ENCODE peak calls at places on chromosomes 1 and 21, in four cellular contexts. V is OCI-LY7, E is neural progenitor cell, G is GM23338. D is an unnamed sample.

GRCh38 chr1:191206808-191207207 is 729.1 kb upstream of the BRINP3 start:
- DNase-seq in V (no peak), E (no peak), G (no peak), D (no peak)

GRCh38 chr1:89271616-89272015 is 1.0 kb downstream of the GBP5 start:
- DNase-seq in V (no peak), E (no peak), G (no peak), D (peak)

GRCh38 chr1:31904339-31905092 is 33.7 kb downstream of the PTP4A2 start:
- DNase-seq in V (no peak), E (no peak), G (no peak), D (no peak)

GRCh38 chr1:193533883-193534282 is 347.5 kb upstream of the B3GALT2 start:
- DNase-seq in V (no peak), E (no peak), G (no peak), D (no peak)

GRCh38 chr1:169974067-169974466 is 80.4 kb upstream of the SCYL3 start:
- DNase-seq in V (no peak), E (no peak), G (no peak), D (no peak)

GRCh38 chr1:31575373-31576140 is 758 bp upstream of the TINAGL1 start:
- DNase-seq in V (no peak), E (peak), G (peak), D (no peak)

GRCh38 chr1:3273447-3273846 is 181.0 kb upstream of the ARHGEF16 start:
- DNase-seq in V (no peak), E (no peak), G (no peak), D (no peak)

GRCh38 chr1:207691814-207692213 is 46.9 kb downstream of the CR1L start:
- DNase-seq in V (no peak), E (no peak), G (no peak), D (peak)

GRCh38 chr1:169163059-169163458 is 56.6 kb downstream of the ATP1B1 start:
- DNase-seq in V (no peak), E (no peak), G (no peak), D (no peak)

GRCh38 chr21:44532165-44532564 is 7.8 kb downstream of the KRTAP10-1 start:
- DNase-seq in V (no peak), E (no peak), G (no peak), D (no peak)

GRCh38 chr21:44530903-44531605 is 8.9 kb downstream of the KRTAP10-1 start:
- DNase-seq in V (no peak), E (no peak), G (no peak), D (no peak)

GRCh38 chr21:44530221-44530902 is 9.6 kb downstream of the KRTAP10-1 start:
- DNase-seq in V (no peak), E (no peak), G (no peak), D (no peak)

GRCh38 chr21:44532712-44533111 is 7.3 kb downstream of the KRTAP10-1 start:
- DNase-seq in V (no peak), E (no peak), G (no peak), D (no peak)

GRCh38 chr21:44531606-44532128 is 8.3 kb downstream of the KRTAP10-1 start:
- DNase-seq in V (no peak), E (no peak), G (no peak), D (no peak)
- TF ChIP-seq EZH2phosphoT487 in V (no peak), E (no peak), G (no peak), D (no peak)

DNA sequence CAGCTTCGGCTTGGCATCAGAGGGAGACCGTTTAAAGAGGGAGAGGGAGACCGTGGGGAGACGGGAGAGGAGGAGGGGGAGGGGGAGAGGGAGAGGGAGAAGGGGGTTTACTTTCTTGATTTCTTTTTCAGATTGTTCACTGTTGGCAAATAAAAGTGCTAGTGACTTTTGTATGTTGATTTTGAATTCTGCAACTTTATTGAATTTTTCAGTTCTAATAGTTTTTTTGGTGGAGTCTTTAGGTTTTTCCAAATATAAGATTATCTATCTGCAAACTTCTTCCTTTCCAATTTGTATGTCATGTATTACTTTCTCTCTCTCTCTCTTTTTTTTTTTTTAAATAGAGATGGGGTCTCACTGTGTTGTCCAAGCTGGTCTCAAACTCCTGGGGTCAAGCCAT is 104.0 kb downstream of the PPP1R12B start:
- DNase-seq in V (no peak), E (no peak), G (no peak), D (no peak)
- H3K4me2 ChIP-seq in V (no peak), E (no peak), G (no peak), D (no peak)

DNA sequence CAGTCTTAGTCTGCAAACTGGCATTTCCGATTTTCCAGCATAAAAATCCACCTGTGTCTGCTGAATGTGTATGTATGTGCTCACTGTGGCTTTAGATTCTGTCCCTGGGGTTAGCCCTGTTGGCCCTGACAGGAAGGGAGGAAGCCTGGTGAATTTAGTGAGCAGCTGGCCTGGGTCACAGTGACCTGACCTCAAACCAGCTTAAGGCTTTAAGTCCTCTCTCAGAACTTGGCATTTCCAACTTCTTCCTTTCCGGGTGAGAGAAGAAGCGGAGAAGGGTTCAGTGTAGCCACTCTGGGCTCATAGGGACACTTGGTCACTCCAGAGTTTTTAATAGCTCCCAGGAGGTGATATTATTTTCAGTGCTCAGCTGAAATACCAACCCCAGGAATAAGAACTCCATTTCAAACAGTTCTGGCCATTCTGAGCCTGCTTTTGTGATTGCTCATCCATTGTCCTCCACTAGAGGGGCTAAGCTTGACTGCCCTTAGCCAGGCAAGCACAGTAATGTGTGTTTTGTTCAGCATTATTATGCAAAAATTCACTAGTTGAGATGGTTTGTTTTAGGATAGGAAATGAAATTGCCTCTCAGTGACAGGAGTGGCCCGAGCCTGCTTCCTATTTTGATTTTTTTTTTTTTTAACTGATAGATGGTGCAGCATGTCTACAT is 2.5 kb upstream of the OLFML3 start:
- DNase-seq in V (peak), E (peak), G (peak), D (peak)
- H3K27ac ChIP-seq in V (no peak), E (peak), G (peak), D (peak)

GRCh38 chr1:225573216-225573615 is 79.7 kb downstream of the ENAH start:
- DNase-seq in V (no peak), E (no peak), G (no peak), D (no peak)
- TF ChIP-seq EZH2phosphoT487 in V (no peak), E (no peak), G (no peak), D (no peak)

GRCh38 chr1:116066868-116067563 is 44.2 kb upstream of the MAB21L3 start:
- DNase-seq in V (no peak), E (no peak), G (no peak), D (peak)
- H3K4me2 ChIP-seq in V (no peak), E (no peak), G (no peak), D (peak)

GRCh38 chr1:50548243-50548642 is 125.0 kb upstream of the DMRTA2 start:
- DNase-seq in V (no peak), E (no peak), G (no peak), D (no peak)

GRCh38 chr1:50553921-50554320 is 130.7 kb upstream of the DMRTA2 start:
- DNase-seq in V (no peak), E (no peak), G (no peak), D (no peak)
- H3K27ac ChIP-seq in V (no peak), E (no peak), G (no peak), D (no peak)

GRCh38 chr21:44711327-44712202 is at the start of gene TSPEAR:
- DNase-seq in V (no peak), E (peak), G (peak), D (no peak)
- TF ChIP-seq EZH2phosphoT487 in V (no peak), E (peak), G (no peak), D (no peak)

GRCh38 chr1:205141236-205142104 is 19.7 kb upstream of the RBBP5 start:
- DNase-seq in V (peak), E (peak), G (peak), D (peak)
- H3K4me2 ChIP-seq in V (peak), E (no peak), G (no peak), D (peak)

D was measured in GM23248.